ENCODE peak calls at places on chromosome 1, in four cellular contexts. R is GM23248; T is naive thymus-derived CD8-positive, alpha-beta T cell; I is left cardiac atrium. N is an unnamed sample.

GRCh38 chr1:210792703-210793102 is 341.2 kb downstream of the KCNH1 start:
- DNase-seq in R (peak), T (no peak), I (no peak), N (peak)

GRCh38 chr1:25863486-25864262 is 4.4 kb upstream of the AUNIP start:
- DNase-seq in R (no peak), T (no peak), I (no peak), N (no peak)

GRCh38 chr1:241992734-241993133 is 6.2 kb downstream of the MAP1LC3C start:
- DNase-seq in R (peak), T (no peak), I (no peak), N (peak)

GRCh38 chr1:115193429-115193828 is 104.1 kb upstream of the TSPAN2 start:
- DNase-seq in R (no peak), T (no peak), I (no peak), N (no peak)

GRCh38 chr1:165353731-165354671 is 2.5 kb downstream of the LMX1A start:
- DNase-seq in R (no peak), T (no peak), I (no peak), N (no peak)

GRCh38 chr1:222416001-222416791 is 131.7 kb downstream of the HHIPL2 start:
- DNase-seq in R (no peak), T (no peak), I (no peak), N (peak)

GRCh38 chr1:15214507-15214906 is 32.5 kb upstream of the FHAD1 start:
- DNase-seq in R (peak), T (no peak), I (no peak), N (peak)

GRCh38 chr1:13807213-13807612 is 107.2 kb downstream of the PRDM2 start:
- DNase-seq in R (peak), T (no peak), I (no peak), N (no peak)

GRCh38 chr1:55445416-55445815 is 230.3 kb upstream of the USP24 start:
- DNase-seq in R (no peak), T (no peak), I (no peak), N (no peak)

GRCh38 chr1:55554611-55555010 is 339.4 kb upstream of the USP24 start:
- DNase-seq in R (no peak), T (no peak), I (no peak), N (no peak)

GRCh38 chr1:27527857-27528700 is 38.1 kb upstream of the WASF2 start:
- DNase-seq in R (peak), T (peak), I (peak), N (no peak)

N was measured in IMR-90.